ENCODE peak calls at places on chromosomes 12 and 14, in seven cellular contexts. O is NCI-H2029 treated with DMSO at 0.1 percent for 48 hours; F is memory B cell; N is neural crest cell; Z is stimulated activated naive B cell treated with anti-CD40 and anti-IgM and Interleukin-4, amounts not matched to agents 10 μg/mL and 1 μg/mL and 100 μg/mL, for 72 hours; L is HuH-7; B is NCI-H2171 treated with DMSO at 0.1 percent for 48 hours. S is an unnamed sample.

GRCh38 chr12:15800278-15800677 is 11.1 kb upstream of the EPS8 start:
- DNase-seq in O (no peak), F (no peak), N (no peak), Z (no peak), L (no peak), B (no peak), S (peak)

GRCh38 chr14:61562321-61563161 is 132.8 kb upstream of the HIF1A start:
- DNase-seq in O (peak), F (no peak), N (no peak), Z (no peak), L (no peak), B (no peak), S (peak)

GRCh38 chr14:49497725-49498348 is 88.3 kb downstream of the RPS29 start:
- DNase-seq in O (peak), F (peak), N (no peak), Z (no peak), L (peak), B (peak), S (peak)

GRCh38 chr14:105927661-105928060 is 401.3 kb downstream of the TMEM121 start:
- DNase-seq in O (no peak), F (no peak), N (no peak), Z (no peak), L (no peak), B (no peak), S (no peak)

GRCh38 chr14:106788534-106788933 is 1262.2 kb downstream of the TMEM121 start:
- DNase-seq in O (no peak), F (no peak), N (no peak), Z (no peak), L (no peak), B (no peak), S (no peak)

GRCh38 chr14:22837750-22838538 is 1.6 kb downstream of the MMP14 start:
- DNase-seq in O (no peak), F (no peak), N (no peak), Z (no peak), L (peak), B (no peak), S (peak)

GRCh38 chr12:29333178-29333577 is 47.8 kb downstream of the ERGIC2 start:
- DNase-seq in O (no peak), F (no peak), N (no peak), Z (no peak), L (no peak), B (no peak), S (no peak)

GRCh38 chr14:94480809-94481208 is 4.8 kb upstream of the SERPINA9 start:
- DNase-seq in O (no peak), F (no peak), N (no peak), Z (no peak), L (no peak), B (no peak), S (no peak)

GRCh38 chr12:120358412-120359158 is 10.4 kb downstream of the MSI1 start:
- DNase-seq in O (no peak), F (no peak), N (peak), Z (no peak), L (no peak), B (peak), S (no peak)

GRCh38 chr14:61585598-61586538 is 109.4 kb upstream of the HIF1A start:
- DNase-seq in O (peak), F (no peak), N (no peak), Z (no peak), L (no peak), B (no peak), S (peak)

GRCh38 chr14:99191663-99192621 is 80.1 kb downstream of the BCL11B start:
- DNase-seq in O (peak), F (no peak), N (no peak), Z (no peak), L (no peak), B (no peak), S (peak)